ENCODE peak calls at places on chromosomes 11 and 22, in five cellular contexts. One of them, this sample, is unnamed.

GRCh38 chr11:46658259-46658658 is 40.9 kb downstream of the ATG13 start:
- DNase-seq in IMR-90: peak; percentile 81
- DNase-seq in cardiac muscle cell: no peak
- DNase-seq in foreskin fibroblast: peak; percentile 69
- DNase-seq in GM06990: no peak
- DNase-seq in this sample: no peak

GRCh38 chr22:19051381-19051780 is 70.8 kb downstream of the DGCR2 start:
- DNase-seq in IMR-90: no peak
- DNase-seq in cardiac muscle cell: no peak
- DNase-seq in foreskin fibroblast: no peak
- DNase-seq in GM06990: no peak
- DNase-seq in this sample: no peak

GRCh38 chr11:8605956-8606355 is 11.9 kb upstream of the STK33 start:
- DNase-seq in IMR-90: peak; percentile 16
- DNase-seq in cardiac muscle cell: no peak
- DNase-seq in foreskin fibroblast: no peak
- DNase-seq in GM06990: no peak
- DNase-seq in this sample: no peak

GRCh38 chr11:10072142-10072541 is 221.9 kb downstream of the SBF2 start:
- DNase-seq in IMR-90: peak; percentile 92
- DNase-seq in cardiac muscle cell: no peak
- DNase-seq in foreskin fibroblast: no peak
- DNase-seq in GM06990: no peak
- DNase-seq in this sample: no peak

GRCh38 chr11:30411383-30411782 is 88.5 kb downstream of the ARL14EP start:
- DNase-seq in IMR-90: peak; percentile 0
- DNase-seq in cardiac muscle cell: no peak
- DNase-seq in foreskin fibroblast: no peak
- DNase-seq in GM06990: no peak
- DNase-seq in this sample: no peak

GRCh38 chr22:45880091-45880651 is 96.8 kb downstream of the WNT7B start:
- DNase-seq in IMR-90: no peak
- DNase-seq in cardiac muscle cell: no peak
- DNase-seq in foreskin fibroblast: no peak
- DNase-seq in GM06990: no peak
- DNase-seq in this sample: no peak

GRCh38 chr11:63917685-63918523 is 940 bp upstream of the RCOR2 start:
- DNase-seq in IMR-90: no peak
- DNase-seq in cardiac muscle cell: peak; percentile 89
- DNase-seq in foreskin fibroblast: peak; percentile 50
- DNase-seq in GM06990: no peak
- DNase-seq in this sample: peak; percentile 70

GRCh38 chr11:107478922-107479321 is 21.3 kb upstream of the CWF19L2 start:
- DNase-seq in IMR-90: peak; percentile 49
- DNase-seq in cardiac muscle cell: no peak
- DNase-seq in foreskin fibroblast: no peak
- DNase-seq in GM06990: no peak
- DNase-seq in this sample: no peak

GRCh38 chr11:110026823-110027626 is 66.2 kb upstream of the ZC3H12C start:
- DNase-seq in IMR-90: peak; percentile 15
- DNase-seq in cardiac muscle cell: no peak
- DNase-seq in foreskin fibroblast: no peak
- DNase-seq in GM06990: peak; percentile 82
- DNase-seq in this sample: peak; percentile 76

GRCh38 chr11:8384199-8384821 is 120.6 kb upstream of the LMO1 start:
- DNase-seq in IMR-90: no peak
- DNase-seq in cardiac muscle cell: peak; percentile 13
- DNase-seq in foreskin fibroblast: no peak
- DNase-seq in GM06990: peak; percentile 82
- DNase-seq in this sample: no peak

GRCh38 chr11:5994791-5995190 is 8.0 kb upstream of the OR52L1 start:
- DNase-seq in IMR-90: no peak
- DNase-seq in cardiac muscle cell: no peak
- DNase-seq in foreskin fibroblast: no peak
- DNase-seq in GM06990: no peak
- DNase-seq in this sample: no peak

GRCh38 chr11:34495724-34496377 is 17.7 kb downstream of the ELF5 start:
- DNase-seq in IMR-90: no peak
- DNase-seq in cardiac muscle cell: no peak
- DNase-seq in foreskin fibroblast: no peak
- DNase-seq in GM06990: no peak
- DNase-seq in this sample: no peak

GRCh38 chr11:131839326-131839725 is 468.9 kb downstream of the NTM start:
- DNase-seq in IMR-90: no peak
- DNase-seq in cardiac muscle cell: no peak
- DNase-seq in foreskin fibroblast: no peak
- DNase-seq in GM06990: no peak
- DNase-seq in this sample: no peak

GRCh38 chr11:128361451-128362020 is 225.8 kb downstream of the ETS1 start:
- DNase-seq in IMR-90: peak; percentile 92
- DNase-seq in cardiac muscle cell: peak; percentile 13
- DNase-seq in foreskin fibroblast: no peak
- DNase-seq in GM06990: no peak
- DNase-seq in this sample: no peak

GRCh38 chr11:64192429-64192828 is 6.5 kb downstream of the STIP1 start:
- DNase-seq in IMR-90: no peak
- DNase-seq in cardiac muscle cell: no peak
- DNase-seq in foreskin fibroblast: no peak
- DNase-seq in GM06990: no peak
- DNase-seq in this sample: no peak

GRCh38 chr11:69892986-69893555 is 73.9 kb upstream of the FGF3 start:
- DNase-seq in IMR-90: no peak
- DNase-seq in cardiac muscle cell: no peak
- DNase-seq in foreskin fibroblast: no peak
- DNase-seq in GM06990: no peak
- DNase-seq in this sample: no peak

GRCh38 chr11:34653851-34654490 is 33.1 kb downstream of the EHF start:
- DNase-seq in IMR-90: peak; percentile 99
- DNase-seq in cardiac muscle cell: no peak
- DNase-seq in foreskin fibroblast: peak; percentile 99
- DNase-seq in GM06990: no peak
- DNase-seq in this sample: no peak

GRCh38 chr11:128336203-128336602 is 251.2 kb downstream of the ETS1 start:
- DNase-seq in IMR-90: peak; percentile 82
- DNase-seq in cardiac muscle cell: no peak
- DNase-seq in foreskin fibroblast: peak; percentile 64
- DNase-seq in GM06990: no peak
- DNase-seq in this sample: no peak

GRCh38 chr11:107591446-107592236 is 694 bp downstream of the ELMOD1 start:
- DNase-seq in IMR-90: no peak
- DNase-seq in cardiac muscle cell: peak; percentile 50
- DNase-seq in foreskin fibroblast: no peak
- DNase-seq in GM06990: peak; percentile 16
- DNase-seq in this sample: peak; percentile 60

GRCh38 chr11:47106839-47107520 is 69.7 kb downstream of the ARFGAP2 start:
- DNase-seq in IMR-90: no peak
- DNase-seq in cardiac muscle cell: no peak
- DNase-seq in foreskin fibroblast: no peak
- DNase-seq in GM06990: no peak
- DNase-seq in this sample: no peak

GRCh38 chr11:122703541-122704272 is 48.2 kb downstream of the UBASH3B start:
- DNase-seq in IMR-90: no peak
- DNase-seq in cardiac muscle cell: no peak
- DNase-seq in foreskin fibroblast: no peak
- DNase-seq in GM06990: no peak
- DNase-seq in this sample: no peak

GRCh38 chr22:27139935-27140493 is 482.6 kb downstream of the MIAT start:
- DNase-seq in IMR-90: peak; percentile 83
- DNase-seq in cardiac muscle cell: peak; percentile 82
- DNase-seq in foreskin fibroblast: peak; percentile 68
- DNase-seq in GM06990: no peak
- DNase-seq in this sample: no peak

GRCh38 chr11:31509412-31510345 is at the start of the genes ELP4 and IMMP1L:
- DNase-seq in IMR-90: peak; percentile 95
- DNase-seq in cardiac muscle cell: peak; percentile 98
- DNase-seq in foreskin fibroblast: peak; percentile 92
- DNase-seq in GM06990: peak; percentile 90
- DNase-seq in this sample: peak; percentile 93

GRCh38 chr11:129946256-129946655 is 50.9 kb upstream of the NFRKB start:
- DNase-seq in IMR-90: peak; percentile 27
- DNase-seq in cardiac muscle cell: no peak
- DNase-seq in foreskin fibroblast: no peak
- DNase-seq in GM06990: no peak
- DNase-seq in this sample: no peak

GRCh38 chr22:43142881-43143562 is at the start of gene MCAT:
- DNase-seq in IMR-90: peak; percentile 68
- DNase-seq in cardiac muscle cell: peak; percentile 89
- DNase-seq in foreskin fibroblast: peak; percentile 73
- DNase-seq in GM06990: peak; percentile 90
- DNase-seq in this sample: peak; percentile 95

GRCh38 chr11:61079416-61080150 is 22.7 kb upstream of the CD5 start:
- DNase-seq in IMR-90: no peak
- DNase-seq in cardiac muscle cell: no peak
- DNase-seq in foreskin fibroblast: no peak
- DNase-seq in GM06990: no peak
- DNase-seq in this sample: no peak

GRCh38 chr11:114566273-114566672 is 6.6 kb upstream of the NXPE1 start:
- DNase-seq in IMR-90: no peak
- DNase-seq in cardiac muscle cell: no peak
- DNase-seq in foreskin fibroblast: no peak
- DNase-seq in GM06990: no peak
- DNase-seq in this sample: no peak

GRCh38 chr11:114569781-114570180 is 10.1 kb upstream of the NXPE1 start:
- DNase-seq in IMR-90: no peak
- DNase-seq in cardiac muscle cell: peak; percentile 14
- DNase-seq in foreskin fibroblast: no peak
- DNase-seq in GM06990: no peak
- DNase-seq in this sample: no peak

DNA sequence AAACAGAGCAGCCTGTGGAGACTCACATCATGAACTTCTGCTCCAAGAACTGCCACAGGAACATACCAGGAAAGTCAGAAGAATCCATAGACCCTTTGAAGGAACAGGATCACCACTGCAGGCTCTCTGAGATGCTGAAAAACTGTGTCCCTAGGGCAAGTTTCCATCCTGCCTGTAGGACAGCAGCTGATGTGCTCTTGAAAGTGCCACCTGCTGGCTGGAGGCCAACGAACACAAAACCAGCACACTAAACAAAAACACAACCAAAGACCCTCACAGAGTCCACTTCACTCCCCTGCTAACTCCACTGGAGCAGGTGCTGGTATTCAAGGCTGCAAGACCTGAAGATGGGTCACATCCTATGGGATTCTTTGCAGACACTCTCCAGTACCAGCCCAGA is 12.0 kb upstream of the NXPE1 start:
- DNase-seq in IMR-90: no peak
- DNase-seq in cardiac muscle cell: no peak
- DNase-seq in foreskin fibroblast: no peak
- DNase-seq in GM06990: no peak
- DNase-seq in this sample: no peak
- TF ChIP-seq CTCF in IMR-90: no peak
- TF ChIP-seq CTCF in cardiac muscle cell: no peak
- TF ChIP-seq CTCF in foreskin fibroblast: no peak
- TF ChIP-seq CTCF in GM06990: no peak
- TF ChIP-seq CTCF in this sample: no peak

GRCh38 chr22:24424001-24424900 is 3.1 kb upstream of the ADORA2A start:
- DNase-seq in IMR-90: no peak
- DNase-seq in cardiac muscle cell: no peak
- DNase-seq in foreskin fibroblast: no peak
- DNase-seq in GM06990: peak; percentile 60
- DNase-seq in this sample: no peak
- TF ChIP-seq CTCF in IMR-90: no peak
- TF ChIP-seq CTCF in cardiac muscle cell: no peak
- TF ChIP-seq CTCF in foreskin fibroblast: no peak
- TF ChIP-seq CTCF in GM06990: no peak
- TF ChIP-seq CTCF in this sample: no peak

DNA sequence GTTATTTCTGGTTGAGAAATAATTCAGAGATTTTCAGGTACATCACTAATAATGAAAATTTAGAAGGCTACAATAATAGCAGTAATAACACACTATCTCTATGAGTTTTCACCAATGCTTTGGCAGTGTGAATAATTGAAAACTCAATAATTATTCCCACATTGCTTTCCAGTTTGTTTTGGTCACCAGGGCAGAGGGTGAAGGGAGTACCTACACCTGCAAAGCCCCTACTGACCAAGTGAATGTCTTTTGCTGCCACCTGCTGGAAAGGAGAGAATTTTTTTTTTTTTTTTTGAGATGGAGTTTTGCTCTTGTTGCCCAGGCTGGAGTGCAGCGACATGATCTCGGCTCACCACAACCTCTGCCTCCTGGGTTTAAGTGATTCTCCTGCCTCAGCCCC is 3.2 kb downstream of the NELL1 start:
- DNase-seq in IMR-90: no peak
- DNase-seq in cardiac muscle cell: peak; percentile 36
- DNase-seq in foreskin fibroblast: no peak
- DNase-seq in GM06990: no peak
- DNase-seq in this sample: peak; percentile 55
- TF ChIP-seq CTCF in IMR-90: peak; percentile 9
- TF ChIP-seq CTCF in cardiac muscle cell: peak; percentile 40
- TF ChIP-seq CTCF in foreskin fibroblast: peak; percentile 11
- TF ChIP-seq CTCF in GM06990: peak; percentile 57
- TF ChIP-seq CTCF in this sample: peak; percentile 17

GRCh38 chr11:114297806-114298700 is 1.9 kb downstream of the NNMT start:
- DNase-seq in IMR-90: no peak
- DNase-seq in cardiac muscle cell: no peak
- DNase-seq in foreskin fibroblast: no peak
- DNase-seq in GM06990: no peak
- DNase-seq in this sample: no peak

GRCh38 chr11:114298701-114299090 is 2.5 kb downstream of the NNMT start:
- DNase-seq in IMR-90: no peak
- DNase-seq in cardiac muscle cell: no peak
- DNase-seq in foreskin fibroblast: no peak
- DNase-seq in GM06990: no peak
- DNase-seq in this sample: no peak

GRCh38 chr11:114296979-114297372 is 777 bp downstream of the NNMT start:
- DNase-seq in IMR-90: no peak
- DNase-seq in cardiac muscle cell: no peak
- DNase-seq in foreskin fibroblast: no peak
- DNase-seq in GM06990: no peak
- DNase-seq in this sample: no peak

GRCh38 chr11:114295676-114296081 is 520 bp upstream of the NNMT start:
- DNase-seq in IMR-90: no peak
- DNase-seq in cardiac muscle cell: no peak
- DNase-seq in foreskin fibroblast: no peak
- DNase-seq in GM06990: no peak
- DNase-seq in this sample: no peak

DNA sequence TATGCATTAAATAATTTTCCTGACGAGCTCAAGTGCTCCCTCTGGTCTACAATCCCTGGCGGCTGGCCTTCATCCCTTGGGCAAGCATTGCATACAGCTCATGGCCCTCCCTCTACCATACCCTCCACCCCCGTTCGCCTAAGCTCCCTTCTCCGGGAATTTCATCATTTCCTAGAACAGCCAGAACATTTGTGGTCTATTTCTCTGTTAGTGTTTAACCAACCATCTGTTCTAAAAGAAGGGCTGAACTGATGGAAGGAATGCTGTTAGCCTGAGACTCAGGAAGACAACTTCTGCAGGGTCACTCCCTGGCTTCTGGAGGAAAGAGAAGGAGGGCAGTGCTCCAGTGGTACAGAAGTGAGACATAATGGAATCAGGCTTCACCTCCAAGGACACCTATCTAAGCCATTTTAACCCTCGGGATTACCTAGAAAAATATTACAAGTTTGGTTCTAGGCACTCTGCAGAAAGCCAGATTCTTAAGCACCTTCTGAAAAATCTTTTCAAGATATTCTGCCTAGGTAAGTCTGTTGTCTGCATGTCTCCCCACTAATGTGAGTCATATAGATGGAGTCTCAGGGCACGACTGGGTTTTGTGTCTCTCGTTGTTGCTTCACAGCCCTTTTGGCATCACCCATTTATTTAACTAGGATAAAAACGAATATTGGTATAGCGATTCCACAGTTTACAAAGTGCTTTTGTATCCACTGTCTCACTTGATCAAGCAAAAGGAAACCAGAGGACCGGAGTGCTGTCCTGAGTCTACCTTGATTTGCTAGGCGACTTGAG is at the start of gene NNMT:
- DNase-seq in IMR-90: peak; percentile 97
- DNase-seq in cardiac muscle cell: no peak
- DNase-seq in foreskin fibroblast: peak; percentile 96
- DNase-seq in GM06990: no peak
- DNase-seq in this sample: no peak
- TF ChIP-seq CTCF in IMR-90: peak; percentile 2
- TF ChIP-seq CTCF in cardiac muscle cell: peak; percentile 19
- TF ChIP-seq CTCF in foreskin fibroblast: no peak
- TF ChIP-seq CTCF in GM06990: no peak
- TF ChIP-seq CTCF in this sample: no peak

This sample was measured in GM20000.